ENCODE peak calls at places on chromosomes 12 and 14, in six cellular contexts. K is RKO; B is aorta; G is kidney tubule cell; D is amniotic stem cell; J is central memory CD4-positive, alpha-beta T cell. L is an unnamed sample.

GRCh38 chr12:132170094-132170636 is 25.9 kb downstream of the NOC4L start:
- DNase-seq in K (peak), B (peak), G (no peak), D (no peak), J (no peak), L (peak)

GRCh38 chr12:6182279-6182898 is 17.8 kb upstream of the CD9 start:
- DNase-seq in K (no peak), B (peak), G (no peak), D (peak), J (no peak), L (peak)

GRCh38 chr12:105417732-105418131 is 87.2 kb downstream of the C12orf75 start:
- DNase-seq in K (no peak), B (no peak), G (no peak), D (no peak), J (no peak), L (no peak)

GRCh38 chr12:71441350-71441748 is 1.8 kb downstream of the LGR5 start:
- DNase-seq in K (no peak), B (no peak), G (no peak), D (no peak), J (no peak), L (no peak)

GRCh38 chr12:116236148-116236731 is 41.3 kb downstream of the MED13L start:
- DNase-seq in K (peak), B (no peak), G (peak), D (no peak), J (peak), L (peak)

GRCh38 chr14:103138483-103139370 is 15.5 kb downstream of the TNFAIP2 start:
- DNase-seq in K (no peak), B (no peak), G (peak), D (no peak), J (no peak), L (no peak)

GRCh38 chr12:4705824-4706223 is 14.4 kb upstream of the GALNT8 start:
- DNase-seq in K (no peak), B (no peak), G (no peak), D (no peak), J (no peak), L (no peak)

GRCh38 chr12:124927325-124928094 is 13.1 kb upstream of the UBC start:
- DNase-seq in K (peak), B (peak), G (peak), D (no peak), J (peak), L (peak)

GRCh38 chr12:116455540-116456306 is 103.5 kb upstream of the MAP1LC3B2 start:
- DNase-seq in K (peak), B (peak), G (peak), D (peak), J (no peak), L (peak)

GRCh38 chr12:108457006-108457733 is 57.9 kb upstream of the FICD start:
- DNase-seq in K (peak), B (no peak), G (peak), D (peak), J (peak), L (peak)

GRCh38 chr14:101713641-101714349 is 47.7 kb upstream of the PPP2R5C start:
- DNase-seq in K (no peak), B (no peak), G (no peak), D (no peak), J (no peak), L (no peak)

GRCh38 chr12:113961921-113962710 is 4.0 kb downstream of the RBM19 start:
- DNase-seq in K (peak), B (no peak), G (peak), D (no peak), J (no peak), L (no peak)